ENCODE peak calls at places on chromosomes 2 and 18, in six cellular contexts. R is A549, T is GM12878, F is H1, Y is K562, B is HepG2. W is an unnamed sample.

GRCh38 chr2:12759248-12759647 is 42.5 kb downstream of the TRIB2 start:
- DNase-seq in F (no peak), T (no peak), Y (no peak), R (no peak), B (no peak), W (no peak)

GRCh38 chr2:235605306-235605998 is 111.6 kb downstream of the AGAP1 start:
- DNase-seq in Y (no peak), B (no peak), F (no peak), T (no peak), R (peak), W (peak)

GRCh38 chr18:71471963-71472725 is 1072.0 kb downstream of the CBLN2 start:
- DNase-seq in Y (no peak), B (peak), T (no peak), R (no peak), F (no peak), W (no peak)

GRCh38 chr18:78603584-78603983 is 376.0 kb upstream of the SALL3 start:
- DNase-seq in B (no peak), T (no peak), F (no peak), Y (no peak), R (no peak), W (no peak)

GRCh38 chr18:77482190-77482928 is 232.7 kb downstream of the GALR1 start:
- DNase-seq in B (no peak), R (no peak), T (no peak), F (no peak), Y (no peak), W (no peak)

GRCh38 chr2:216404010-216404618 is 8.2 kb upstream of the SMARCAL1 start:
- DNase-seq in F (no peak), R (peak), T (no peak), B (peak), Y (peak), W (peak)

GRCh38 chr2:96556441-96557330 is 20.1 kb downstream of the ARID5A start:
- DNase-seq in Y (peak), R (peak), F (no peak), T (no peak), B (peak), W (peak)

GRCh38 chr2:88709117-88709739 is 17.8 kb downstream of the RPIA start:
- DNase-seq in F (no peak), T (no peak), Y (no peak), R (no peak), B (no peak), W (no peak)

GRCh38 chr18:48948112-48949050 is 2.4 kb downstream of the SMAD7 start:
- DNase-seq in F (no peak), Y (peak), R (no peak), T (no peak), B (peak), W (peak)

GRCh38 chr2:128324897-128325410 is 6.3 kb upstream of the HS6ST1 start:
- DNase-seq in B (no peak), R (no peak), T (no peak), F (no peak), Y (no peak), W (no peak)

GRCh38 chr18:9474103-9474982 is 970 bp upstream of the RALBP1 start:
- DNase-seq in B (peak), R (peak), F (no peak), Y (peak), T (no peak), W (peak)

GRCh38 chr2:14967739-14968138 is 335.2 kb downstream of the LRATD1 start:
- DNase-seq in T (no peak), Y (no peak), F (no peak), B (no peak), R (no peak), W (no peak)

GRCh38 chr18:67513285-67513684 is 3.2 kb downstream of the DSEL start:
- DNase-seq in B (peak), Y (no peak), R (peak), F (no peak), T (no peak), W (no peak)

GRCh38 chr2:31413876-31414550 is 529 bp downstream of the XDH start:
- DNase-seq in F (no peak), B (no peak), T (no peak), Y (no peak), R (peak), W (peak)

GRCh38 chr18:37409870-37410269 is 155.7 kb downstream of the CELF4 start:
- DNase-seq in B (no peak), F (no peak), R (no peak), Y (no peak), T (no peak), W (no peak)

GRCh38 chr18:3839481-3840075 is 389.6 kb downstream of the TGIF1 start:
- DNase-seq in R (no peak), B (no peak), F (no peak), T (no peak), Y (no peak), W (no peak)

GRCh38 chr2:74292752-74293151 is 50.5 kb downstream of the SLC4A5 start:
- DNase-seq in F (no peak), B (peak), R (peak), Y (no peak), T (no peak), W (no peak)

GRCh38 chr2:112690853-112691390 is 29.9 kb upstream of the NT5DC4 start:
- DNase-seq in R (peak), F (peak), Y (peak), T (no peak), B (peak), W (peak)

GRCh38 chr2:134375935-134376334 is 122.1 kb downstream of the MGAT5 start:
- DNase-seq in B (peak), Y (no peak), F (no peak), T (no peak), R (peak), W (peak)

GRCh38 chr18:45275367-45276113 is 339.7 kb upstream of the SLC14A2 start:
- DNase-seq in B (peak), Y (peak), R (peak), T (no peak), F (no peak), W (no peak)

GRCh38 chr2:53202063-53202462 is 565.5 kb upstream of the CHAC2 start:
- DNase-seq in B (peak), F (no peak), Y (no peak), R (peak), T (no peak), W (no peak)

GRCh38 chr18:39604836-39605235 is 2039.2 kb upstream of the CELF4 start:
- DNase-seq in T (no peak), F (no peak), B (no peak), R (no peak), Y (no peak), W (no peak)

GRCh38 chr18:56873441-56874140 is 222.4 kb downstream of the WDR7 start:
- DNase-seq in B (peak), Y (no peak), R (no peak), T (no peak), F (peak), W (no peak)

GRCh38 chr2:197908191-197908590 is 103.8 kb downstream of the PLCL1 start:
- DNase-seq in Y (no peak), T (no peak), F (no peak), R (no peak), B (no peak), W (no peak)

GRCh38 chr2:123073371-123073770 is 951.7 kb upstream of the CNTNAP5 start:
- DNase-seq in B (no peak), T (no peak), F (no peak), R (no peak), Y (no peak), W (no peak)

GRCh38 chr2:1854747-1855146 is 110.4 kb upstream of the PXDN start:
- DNase-seq in R (peak), T (no peak), Y (peak), F (peak), B (no peak), W (peak)

GRCh38 chr2:239257511-239257937 is 143.3 kb downstream of the HDAC4 start:
- DNase-seq in T (no peak), F (no peak), R (no peak), Y (peak), B (peak), W (no peak)

GRCh38 chr2:12326449-12327190 is 390.1 kb upstream of the TRIB2 start:
- DNase-seq in F (no peak), B (peak), R (no peak), T (no peak), Y (no peak), W (no peak)

GRCh38 chr18:55405655-55406373 is 182.2 kb downstream of the TCF4 start:
- DNase-seq in R (peak), B (no peak), Y (peak), F (no peak), T (no peak), W (peak)

GRCh38 chr2:45119038-45119437 is 109.8 kb upstream of the SIX2 start:
- DNase-seq in Y (no peak), B (peak), F (no peak), T (no peak), R (peak), W (no peak)
- TF ChIP-seq EP300 in Y (no peak), B (no peak), F (no peak), T (no peak), R (no peak), W (no peak)

GRCh38 chr2:192007819-192008218 is 160.9 kb upstream of the CAVIN2 start:
- DNase-seq in T (no peak), R (no peak), B (no peak), Y (no peak), F (no peak), W (no peak)
- TF ChIP-seq CHD2 in T (no peak), R (no peak), B (no peak), Y (no peak), F (no peak), W (no peak)

GRCh38 chr2:64276417-64277095 is 132.3 kb upstream of the PELI1 start:
- DNase-seq in T (no peak), R (no peak), B (no peak), F (peak), Y (no peak), W (no peak)
- TF ChIP-seq EP300 in T (no peak), R (no peak), B (no peak), F (peak), Y (no peak), W (no peak)

GRCh38 chr2:142866426-142866825 is 11.0 kb upstream of the KYNU start:
- DNase-seq in R (no peak), T (no peak), B (no peak), F (no peak), Y (no peak), W (no peak)

GRCh38 chr2:142868281-142868762 is 9.1 kb upstream of the KYNU start:
- DNase-seq in Y (no peak), R (peak), T (no peak), B (no peak), F (no peak), W (no peak)

GRCh38 chr2:142867161-142867560 is 10.3 kb upstream of the KYNU start:
- DNase-seq in R (peak), F (no peak), B (no peak), T (no peak), Y (no peak), W (no peak)

GRCh38 chr2:142863485-142863921 is 14.0 kb upstream of the KYNU start:
- DNase-seq in F (no peak), Y (no peak), R (peak), B (peak), T (no peak), W (no peak)

GRCh38 chr2:142865924-142866323 is 11.5 kb upstream of the KYNU start:
- DNase-seq in T (no peak), R (no peak), B (no peak), Y (no peak), F (no peak), W (no peak)
- TF ChIP-seq CHD2 in T (no peak), R (no peak), B (no peak), Y (no peak), F (no peak), W (no peak)

GRCh38 chr2:24820598-24821432 is 27.6 kb downstream of the CENPO start:
- DNase-seq in R (no peak), F (no peak), T (no peak), B (no peak), Y (no peak), W (peak)
- TF ChIP-seq EP300 in R (no peak), F (no peak), T (no peak), B (no peak), Y (no peak), W (no peak)

GRCh38 chr2:22499082-22499844 is 885.7 kb upstream of the KLHL29 start:
- DNase-seq in F (no peak), R (no peak), Y (no peak), T (no peak), B (no peak), W (no peak)
- TF ChIP-seq CHD2 in F (no peak), R (no peak), Y (no peak), T (no peak), B (no peak), W (no peak)